ENCODE peak calls at places on chromosomes 12 and 14, in five cellular contexts. U is ovary; V is GM12878; P is CD4-positive, alpha-beta memory T cell; R is mammary epithelial cell. H is an unnamed sample.

GRCh38 chr12:6182279-6182898 is 17.8 kb upstream of the CD9 start:
- DNase-seq in U (peak; percentile 79), P (no peak), R (peak; percentile 79), V (no peak), H (peak; percentile 56)

GRCh38 chr14:31420013-31420318 is 384 bp downstream of the HEATR5A start:
- DNase-seq in U (peak; percentile 76), R (peak; percentile 58), V (no peak), P (no peak), H (peak; percentile 28)

GRCh38 chr12:19833775-19834501 is 394.6 kb downstream of the AEBP2 start:
- DNase-seq in U (no peak), P (no peak), R (peak; percentile 52), V (no peak), H (no peak)

GRCh38 chr14:73750161-73750901 is 36.1 kb upstream of the PNMA1 start:
- DNase-seq in R (no peak), P (no peak), U (no peak), V (no peak), H (peak; percentile 56)

GRCh38 chr12:94815958-94816357 is 165.6 kb upstream of the TMCC3 start:
- DNase-seq in V (no peak), R (no peak), U (no peak), P (no peak), H (no peak)

GRCh38 chr14:102910442-102910841 is 12.0 kb upstream of the AMN start:
- DNase-seq in R (no peak), P (no peak), V (no peak), U (no peak), H (no peak)

GRCh38 chr12:53968214-53969127 is 4.5 kb upstream of the HOXC11 start:
- DNase-seq in U (no peak), P (no peak), R (no peak), V (no peak), H (no peak)

GRCh38 chr12:8031872-8032241 is 659 bp upstream of the FOXJ2 start:
- DNase-seq in U (no peak), P (no peak), R (no peak), V (no peak), H (no peak)

GRCh38 chr12:64825143-64826011 is 930 bp downstream of the TBC1D30 start:
- DNase-seq in P (no peak), U (no peak), V (no peak), R (no peak), H (no peak)

GRCh38 chr12:130043685-130044421 is 118.4 kb upstream of the FZD10 start:
- DNase-seq in R (no peak), V (no peak), U (no peak), P (no peak), H (no peak)

GRCh38 chr12:110965574-110965973 is 45.2 kb upstream of the MYL2 start:
- DNase-seq in R (no peak), V (no peak), P (no peak), U (no peak), H (no peak)

GRCh38 chr14:79332504-79333197 is 878.7 kb downstream of the DIO2 start:
- DNase-seq in U (no peak), P (no peak), R (no peak), V (no peak), H (no peak)

GRCh38 chr12:52715416-52715815 is 12.1 kb upstream of the KRT77 start:
- DNase-seq in R (peak; percentile 4), U (no peak), V (no peak), P (no peak), H (no peak)

GRCh38 chr14:43145361-43145760 is 1361.7 kb downstream of the FSCB start:
- DNase-seq in P (no peak), V (no peak), R (no peak), U (no peak), H (no peak)

GRCh38 chr14:35215110-35215872 is 76.9 kb upstream of the PSMA6 start:
- DNase-seq in V (no peak), P (no peak), R (peak; percentile 31), U (no peak), H (no peak)

GRCh38 chr14:72553161-72553560 is 340.7 kb downstream of the DPF3 start:
- DNase-seq in R (no peak), V (no peak), P (no peak), U (peak; percentile 59), H (no peak)

GRCh38 chr12:98456583-98457573 is 58.5 kb upstream of the TMPO start:
- DNase-seq in R (peak; percentile 39), V (no peak), U (peak; percentile 68), P (no peak), H (peak; percentile 6)

GRCh38 chr14:35043046-35043445 is 3.0 kb upstream of the FAM177A1 start:
- DNase-seq in V (no peak), P (no peak), R (no peak), U (no peak), H (no peak)

GRCh38 chr12:25690996-25691864 is 138.1 kb upstream of the LMNTD1 start:
- DNase-seq in R (no peak), P (no peak), V (no peak), U (no peak), H (no peak)

GRCh38 chr12:23354800-23355199 is 594.7 kb downstream of the SOX5 start:
- DNase-seq in V (no peak), U (no peak), R (no peak), P (no peak), H (no peak)

GRCh38 chr12:98341732-98342131 is 173.7 kb upstream of the TMPO start:
- DNase-seq in U (no peak), P (no peak), R (no peak), V (no peak), H (no peak)

GRCh38 chr14:92538412-92539017 is 24.9 kb downstream of the RIN3 start:
- DNase-seq in P (no peak), V (peak; percentile 42), R (no peak), U (no peak), H (no peak)

GRCh38 chr12:47855502-47855901 is 35.8 kb upstream of the HDAC7 start:
- DNase-seq in P (no peak), V (no peak), R (no peak), U (no peak), H (no peak)

GRCh38 chr12:131097247-131098177 is 143.8 kb downstream of the ADGRD1 start:
- DNase-seq in P (no peak), V (no peak), U (peak; percentile 37), R (no peak), H (no peak)

GRCh38 chr14:24332094-24332983 is 2.5 kb downstream of the ADCY4 start:
- DNase-seq in R (peak; percentile 63), P (peak; percentile 89), V (peak; percentile 60), U (peak; percentile 66), H (peak; percentile 71)

GRCh38 chr12:26119391-26119981 is 5.4 kb downstream of the BHLHE41 start:
- DNase-seq in P (no peak), V (no peak), U (no peak), R (peak; percentile 68), H (no peak)

GRCh38 chr12:78088391-78088832 is 257.7 kb downstream of the NAV3 start:
- DNase-seq in V (no peak), U (no peak), P (no peak), R (no peak), H (no peak)

GRCh38 chr12:57765003-57765697 is 1.7 kb downstream of the CYP27B1 start:
- DNase-seq in U (no peak), P (no peak), R (peak; percentile 73), V (no peak), H (no peak)

DNA sequence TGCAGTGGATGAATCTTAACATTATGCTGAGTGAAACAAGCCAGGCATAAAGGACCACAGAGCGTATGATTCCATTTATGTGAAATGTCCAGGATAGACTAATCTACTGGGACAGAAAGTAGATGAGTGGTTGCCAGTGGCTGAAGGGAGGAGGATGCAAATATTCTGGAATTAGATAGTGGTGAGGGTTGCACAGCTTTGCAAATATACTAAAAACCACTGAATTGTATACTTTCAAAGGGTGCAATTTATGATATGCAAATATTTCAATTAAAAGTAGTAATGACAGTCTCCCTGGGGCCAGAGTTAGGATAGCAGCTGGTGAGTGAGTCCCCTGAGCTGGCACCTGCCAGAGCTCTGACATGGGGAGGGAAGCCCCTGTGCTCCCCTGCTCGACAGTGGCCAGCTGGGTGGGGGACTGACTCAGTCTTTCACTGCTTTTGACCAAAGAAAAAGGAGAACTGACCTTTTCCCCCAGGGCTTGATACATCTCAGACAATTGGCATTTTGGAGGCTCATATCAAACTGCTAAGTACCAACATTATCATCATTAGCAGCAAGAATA is 116.4 kb downstream of the GCH1 start:
- DNase-seq in R (no peak), U (no peak), V (no peak), P (no peak), H (no peak)
- H3K27ac ChIP-seq in R (no peak overlapping the region), U (no peak overlapping the region), V (no peak overlapping the region), P (no peak overlapping the region), H (no peak overlapping the region)

DNA sequence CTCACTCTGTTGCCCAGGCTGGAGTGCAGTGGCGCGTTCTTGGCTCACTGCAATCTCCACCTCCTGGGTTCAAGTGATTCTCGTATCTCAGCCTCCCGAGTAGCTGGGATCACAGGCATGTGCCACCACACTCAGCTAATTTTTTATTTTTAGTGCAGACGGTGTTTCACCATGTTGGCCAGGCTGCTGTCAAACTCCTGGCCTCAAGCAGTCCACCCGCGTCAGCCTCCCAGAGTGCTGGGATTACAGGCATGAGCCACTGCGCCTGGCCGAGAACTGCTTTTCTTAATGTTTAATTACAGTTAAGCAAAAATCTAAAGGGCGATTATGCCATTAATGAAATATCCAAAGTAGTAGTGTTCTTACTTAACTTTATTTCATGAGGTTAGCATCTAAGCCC is 13.6 kb downstream of the YARS2 start:
- DNase-seq in P (no peak), R (no peak), V (no peak), U (no peak), H (no peak)
- H3K4me1 ChIP-seq in P (no peaks in the 10 kb centered on the region), R (no peaks in the 10 kb centered on the region), V (no peaks in the 10 kb centered on the region), U (no peaks in the 10 kb centered on the region), H (no peaks in the 10 kb centered on the region)

DNA sequence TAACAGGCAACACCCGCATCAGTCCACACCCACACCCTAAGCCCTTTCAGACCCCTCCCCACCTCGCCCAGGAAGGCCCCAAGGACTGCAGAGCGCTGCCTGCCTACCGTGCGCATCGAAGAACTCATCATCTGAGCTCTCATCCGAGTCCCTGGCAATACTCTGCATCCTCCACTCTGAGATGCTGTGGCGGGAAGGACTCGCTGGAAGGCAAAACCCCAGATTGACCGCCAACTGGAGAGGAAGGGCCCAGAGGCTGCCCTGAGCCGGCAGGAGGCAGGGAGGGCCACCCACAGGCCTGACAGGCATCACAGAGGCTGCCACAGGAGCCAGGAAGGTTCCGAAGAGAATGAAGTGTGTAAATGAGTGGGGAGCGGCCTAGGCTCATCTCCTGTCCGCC is 23.8 kb downstream of the ARL6IP4 start:
- DNase-seq in U (no peak), P (no peak), V (no peak), R (no peak), H (no peak)
- H3K36me3 ChIP-seq in U (no peaks in the 10 kb centered on the region), P (no peaks in the 10 kb centered on the region), V (no peaks in the 10 kb centered on the region), R (peaks cover 1% of the 10 kb centered on the region), H (no peaks in the 10 kb centered on the region)

GRCh38 chr14:21022686-21023085 is 2.2 kb downstream of the NDRG2 start:
- DNase-seq in R (no peak), U (no peak), V (no peak), P (no peak), H (no peak)
- H3K27ac ChIP-seq in R (no peak overlapping the region), U (no peak overlapping the region), V (no peak overlapping the region), P (no peak overlapping the region), H (peak overlapping the region; percentile 87)